ENCODE peak calls at places on chromosomes 5 and 9, in ten cellular contexts. One of them, this sample, is unnamed.

GRCh38 chr9:19999491-20000057 is 210.7 kb upstream of the SLC24A2 start:
- DNase-seq in aorta: no peak
- DNase-seq in HT1080: peak
- DNase-seq in activated gamma-delta T cell treated with anti-CD3 and anti-CD28 coated beads, Interleukin-2, amount 50 U/mL, for 16 hours: no peak
- DNase-seq in fibroblast of the conjunctiva: peak
- DNase-seq in EL: peak
- DNase-seq in B cell: no peak
- DNase-seq in stimulated activated CD4-positive, alpha-beta T cell treated with anti-CD3 and anti-CD28 coated beads, Interleukin-1b, Interleukin-23, amount 100 ng/mL, for 24 hours: no peak
- DNase-seq in activated CD8-positive, alpha-beta memory T cell treated with anti-CD3 and anti-CD28 coated beads, Interleukin-2, amount 50 U/mL, for 48 hours: peak
- DNase-seq in iPS-NIHi11: no peak
- DNase-seq in this sample: no peak

GRCh38 chr9:126327016-126327749 is 554 bp downstream of the MVB12B start:
- DNase-seq in EL: peak
- DNase-seq in activated CD8-positive, alpha-beta memory T cell treated with anti-CD3 and anti-CD28 coated beads, Interleukin-2, amount 50 U/mL, for 48 hours: peak
- DNase-seq in HT1080: no peak
- DNase-seq in stimulated activated CD4-positive, alpha-beta T cell treated with anti-CD3 and anti-CD28 coated beads, Interleukin-1b, Interleukin-23, amount 100 ng/mL, for 24 hours: no peak
- DNase-seq in activated gamma-delta T cell treated with anti-CD3 and anti-CD28 coated beads, Interleukin-2, amount 50 U/mL, for 16 hours: no peak
- DNase-seq in aorta: peak
- DNase-seq in fibroblast of the conjunctiva: no peak
- DNase-seq in B cell: peak
- DNase-seq in iPS-NIHi11: peak
- DNase-seq in this sample: no peak

GRCh38 chr5:117454716-117455212 is 880.1 kb upstream of the SEMA6A start:
- DNase-seq in aorta: no peak
- DNase-seq in fibroblast of the conjunctiva: peak
- DNase-seq in stimulated activated CD4-positive, alpha-beta T cell treated with anti-CD3 and anti-CD28 coated beads, Interleukin-1b, Interleukin-23, amount 100 ng/mL, for 24 hours: peak
- DNase-seq in activated CD8-positive, alpha-beta memory T cell treated with anti-CD3 and anti-CD28 coated beads, Interleukin-2, amount 50 U/mL, for 48 hours: peak
- DNase-seq in B cell: peak
- DNase-seq in activated gamma-delta T cell treated with anti-CD3 and anti-CD28 coated beads, Interleukin-2, amount 50 U/mL, for 16 hours: no peak
- DNase-seq in HT1080: peak
- DNase-seq in EL: peak
- DNase-seq in iPS-NIHi11: peak
- DNase-seq in this sample: no peak

GRCh38 chr9:27426717-27427645 is 97.1 kb upstream of the IFNK start:
- DNase-seq in aorta: no peak
- DNase-seq in B cell: no peak
- DNase-seq in EL: peak
- DNase-seq in activated CD8-positive, alpha-beta memory T cell treated with anti-CD3 and anti-CD28 coated beads, Interleukin-2, amount 50 U/mL, for 48 hours: no peak
- DNase-seq in iPS-NIHi11: peak
- DNase-seq in HT1080: peak
- DNase-seq in stimulated activated CD4-positive, alpha-beta T cell treated with anti-CD3 and anti-CD28 coated beads, Interleukin-1b, Interleukin-23, amount 100 ng/mL, for 24 hours: no peak
- DNase-seq in fibroblast of the conjunctiva: no peak
- DNase-seq in activated gamma-delta T cell treated with anti-CD3 and anti-CD28 coated beads, Interleukin-2, amount 50 U/mL, for 16 hours: no peak
- DNase-seq in this sample: no peak

GRCh38 chr9:16278420-16278999 is 592.0 kb downstream of the BNC2 start:
- DNase-seq in iPS-NIHi11: no peak
- DNase-seq in stimulated activated CD4-positive, alpha-beta T cell treated with anti-CD3 and anti-CD28 coated beads, Interleukin-1b, Interleukin-23, amount 100 ng/mL, for 24 hours: no peak
- DNase-seq in activated gamma-delta T cell treated with anti-CD3 and anti-CD28 coated beads, Interleukin-2, amount 50 U/mL, for 16 hours: no peak
- DNase-seq in EL: no peak
- DNase-seq in activated CD8-positive, alpha-beta memory T cell treated with anti-CD3 and anti-CD28 coated beads, Interleukin-2, amount 50 U/mL, for 48 hours: no peak
- DNase-seq in HT1080: no peak
- DNase-seq in aorta: no peak
- DNase-seq in fibroblast of the conjunctiva: no peak
- DNase-seq in B cell: no peak
- DNase-seq in this sample: no peak

GRCh38 chr5:154095819-154096380 is 57.1 kb downstream of the MFAP3 start:
- DNase-seq in aorta: no peak
- DNase-seq in iPS-NIHi11: no peak
- DNase-seq in B cell: no peak
- DNase-seq in activated CD8-positive, alpha-beta memory T cell treated with anti-CD3 and anti-CD28 coated beads, Interleukin-2, amount 50 U/mL, for 48 hours: no peak
- DNase-seq in HT1080: no peak
- DNase-seq in fibroblast of the conjunctiva: no peak
- DNase-seq in EL: no peak
- DNase-seq in stimulated activated CD4-positive, alpha-beta T cell treated with anti-CD3 and anti-CD28 coated beads, Interleukin-1b, Interleukin-23, amount 100 ng/mL, for 24 hours: no peak
- DNase-seq in activated gamma-delta T cell treated with anti-CD3 and anti-CD28 coated beads, Interleukin-2, amount 50 U/mL, for 16 hours: no peak
- DNase-seq in this sample: no peak

GRCh38 chr9:126777733-126778132 is 27.1 kb upstream of the ZBTB43 start:
- DNase-seq in stimulated activated CD4-positive, alpha-beta T cell treated with anti-CD3 and anti-CD28 coated beads, Interleukin-1b, Interleukin-23, amount 100 ng/mL, for 24 hours: no peak
- DNase-seq in HT1080: no peak
- DNase-seq in activated CD8-positive, alpha-beta memory T cell treated with anti-CD3 and anti-CD28 coated beads, Interleukin-2, amount 50 U/mL, for 48 hours: peak
- DNase-seq in EL: no peak
- DNase-seq in activated gamma-delta T cell treated with anti-CD3 and anti-CD28 coated beads, Interleukin-2, amount 50 U/mL, for 16 hours: no peak
- DNase-seq in iPS-NIHi11: peak
- DNase-seq in B cell: no peak
- DNase-seq in fibroblast of the conjunctiva: no peak
- DNase-seq in aorta: no peak
- DNase-seq in this sample: no peak

GRCh38 chr9:77981332-77981731 is 50.3 kb downstream of the GNAQ start:
- DNase-seq in fibroblast of the conjunctiva: no peak
- DNase-seq in EL: peak
- DNase-seq in aorta: no peak
- DNase-seq in activated gamma-delta T cell treated with anti-CD3 and anti-CD28 coated beads, Interleukin-2, amount 50 U/mL, for 16 hours: no peak
- DNase-seq in stimulated activated CD4-positive, alpha-beta T cell treated with anti-CD3 and anti-CD28 coated beads, Interleukin-1b, Interleukin-23, amount 100 ng/mL, for 24 hours: no peak
- DNase-seq in activated CD8-positive, alpha-beta memory T cell treated with anti-CD3 and anti-CD28 coated beads, Interleukin-2, amount 50 U/mL, for 48 hours: no peak
- DNase-seq in HT1080: peak
- DNase-seq in iPS-NIHi11: no peak
- DNase-seq in B cell: peak
- DNase-seq in this sample: no peak

GRCh38 chr9:103301051-103301450 is 305.9 kb downstream of the CYLC2 start:
- DNase-seq in iPS-NIHi11: no peak
- DNase-seq in EL: no peak
- DNase-seq in aorta: no peak
- DNase-seq in HT1080: no peak
- DNase-seq in B cell: no peak
- DNase-seq in stimulated activated CD4-positive, alpha-beta T cell treated with anti-CD3 and anti-CD28 coated beads, Interleukin-1b, Interleukin-23, amount 100 ng/mL, for 24 hours: no peak
- DNase-seq in activated CD8-positive, alpha-beta memory T cell treated with anti-CD3 and anti-CD28 coated beads, Interleukin-2, amount 50 U/mL, for 48 hours: no peak
- DNase-seq in fibroblast of the conjunctiva: no peak
- DNase-seq in activated gamma-delta T cell treated with anti-CD3 and anti-CD28 coated beads, Interleukin-2, amount 50 U/mL, for 16 hours: no peak
- DNase-seq in this sample: no peak

GRCh38 chr5:45089870-45090269 is 281.1 kb downstream of the MRPS30 start:
- DNase-seq in fibroblast of the conjunctiva: no peak
- DNase-seq in stimulated activated CD4-positive, alpha-beta T cell treated with anti-CD3 and anti-CD28 coated beads, Interleukin-1b, Interleukin-23, amount 100 ng/mL, for 24 hours: no peak
- DNase-seq in EL: no peak
- DNase-seq in HT1080: no peak
- DNase-seq in B cell: no peak
- DNase-seq in iPS-NIHi11: no peak
- DNase-seq in aorta: no peak
- DNase-seq in activated gamma-delta T cell treated with anti-CD3 and anti-CD28 coated beads, Interleukin-2, amount 50 U/mL, for 16 hours: no peak
- DNase-seq in activated CD8-positive, alpha-beta memory T cell treated with anti-CD3 and anti-CD28 coated beads, Interleukin-2, amount 50 U/mL, for 48 hours: no peak
- DNase-seq in this sample: no peak

GRCh38 chr5:16579142-16579541 is 37.7 kb downstream of the RETREG1 start:
- DNase-seq in activated CD8-positive, alpha-beta memory T cell treated with anti-CD3 and anti-CD28 coated beads, Interleukin-2, amount 50 U/mL, for 48 hours: no peak
- DNase-seq in stimulated activated CD4-positive, alpha-beta T cell treated with anti-CD3 and anti-CD28 coated beads, Interleukin-1b, Interleukin-23, amount 100 ng/mL, for 24 hours: no peak
- DNase-seq in fibroblast of the conjunctiva: no peak
- DNase-seq in activated gamma-delta T cell treated with anti-CD3 and anti-CD28 coated beads, Interleukin-2, amount 50 U/mL, for 16 hours: no peak
- DNase-seq in B cell: no peak
- DNase-seq in HT1080: no peak
- DNase-seq in aorta: no peak
- DNase-seq in iPS-NIHi11: no peak
- DNase-seq in EL: no peak
- DNase-seq in this sample: no peak

GRCh38 chr9:123081824-123082223 is 48.4 kb downstream of the GPR21 start:
- DNase-seq in B cell: peak
- DNase-seq in fibroblast of the conjunctiva: peak
- DNase-seq in activated gamma-delta T cell treated with anti-CD3 and anti-CD28 coated beads, Interleukin-2, amount 50 U/mL, for 16 hours: no peak
- DNase-seq in stimulated activated CD4-positive, alpha-beta T cell treated with anti-CD3 and anti-CD28 coated beads, Interleukin-1b, Interleukin-23, amount 100 ng/mL, for 24 hours: no peak
- DNase-seq in aorta: no peak
- DNase-seq in iPS-NIHi11: peak
- DNase-seq in HT1080: peak
- DNase-seq in EL: peak
- DNase-seq in activated CD8-positive, alpha-beta memory T cell treated with anti-CD3 and anti-CD28 coated beads, Interleukin-2, amount 50 U/mL, for 48 hours: no peak
- DNase-seq in this sample: no peak